ENCODE peak calls at places on chromosomes 11 and 22, in seven cellular contexts. B, F, S, Q, X, C and Z are unnamed samples.

GRCh38 chr11:118929496-118930151 is 3.9 kb upstream of the BCL9L start:
- DNase-seq in Q (peak; percentile 90), B (peak; percentile 85), S (peak; percentile 87), C (peak; percentile 65), X (peak; percentile 80), F (peak; percentile 83), Z (peak; percentile 89)

GRCh38 chr11:63490551-63491239 is at the start of gene PLAAT5:
- DNase-seq in Q (no peak), F (no peak), B (no peak), S (no peak), C (no peak), X (no peak), Z (peak; percentile 75)

GRCh38 chr22:28716686-28717085 is 24.9 kb downstream of the CHEK2 start:
- DNase-seq in C (no peak), X (no peak), F (no peak), B (no peak), S (no peak), Q (no peak), Z (no peak)

GRCh38 chr11:115083129-115083823 is 404.9 kb downstream of the NXPE2 start:
- DNase-seq in S (no peak), B (no peak), X (no peak), F (no peak), C (no peak), Q (no peak), Z (no peak)

GRCh38 chr22:40597541-40598453 is 38.7 kb downstream of the MRTFA start:
- DNase-seq in S (peak; percentile 52), B (peak; percentile 89), Q (no peak), X (no peak), C (no peak), F (peak; percentile 40), Z (no peak)

GRCh38 chr11:69382131-69383128 is 88.5 kb downstream of the MYEOV start:
- DNase-seq in C (no peak), Q (no peak), X (peak; percentile 68), B (no peak), S (no peak), F (peak; percentile 34), Z (peak; percentile 78)

GRCh38 chr22:46346680-46347405 is 11.3 kb downstream of the TRMU start:
- DNase-seq in C (no peak), F (no peak), B (no peak), S (no peak), Q (no peak), X (no peak), Z (no peak)

GRCh38 chr11:11979487-11980117 is 28.8 kb downstream of the DKK3 start:
- DNase-seq in Q (peak; percentile 23), S (peak; percentile 78), B (peak; percentile 55), F (peak; percentile 79), X (peak; percentile 29), C (no peak), Z (no peak)